ENCODE peak calls at places on chromosome 6, in six cellular contexts. N is colonic mucosa, D is cardiac muscle cell, G is heart left ventricle, V is choroid plexus epithelial cell, A is GM23338. C is an unnamed sample.

GRCh38 chr6:144879436-144879835 is 594.3 kb downstream of the UTRN start:
- DNase-seq in N (no peak), A (no peak), V (no peak), G (no peak), D (peak; percentile 8), C (no peak)

GRCh38 chr6:134339216-134339615 is 21.3 kb upstream of the SGK1 start:
- DNase-seq in V (no peak), G (no peak), A (no peak), N (no peak), D (no peak), C (no peak)

GRCh38 chr6:25788305-25788922 is 33.9 kb downstream of the SLC17A4 start:
- DNase-seq in G (no peak), V (peak; percentile 67), N (peak; percentile 70), A (peak; percentile 84), D (peak; percentile 75), C (peak; percentile 77)

GRCh38 chr6:113879186-113880096 is 22.3 kb downstream of the MARCKS start:
- DNase-seq in V (peak; percentile 91), D (peak; percentile 85), N (peak; percentile 70), A (peak; percentile 80), G (peak; percentile 43), C (peak; percentile 60)

GRCh38 chr6:92538296-92538695 is 881.1 kb downstream of the EPHA7 start:
- DNase-seq in G (no peak), N (no peak), D (peak; percentile 0), A (no peak), V (peak; percentile 1), C (no peak)

GRCh38 chr6:100078509-100078908 is 84.5 kb upstream of the MCHR2 start:
- DNase-seq in A (peak; percentile 83), G (no peak), N (no peak), D (peak; percentile 41), V (peak; percentile 11), C (peak; percentile 36)

GRCh38 chr6:141307309-141307998 is 825.3 kb upstream of the GJE1 start:
- DNase-seq in A (no peak), V (no peak), G (no peak), D (no peak), N (no peak), C (no peak)

GRCh38 chr6:63785006-63785405 is 149.4 kb downstream of the PHF3 start:
- DNase-seq in N (no peak), V (no peak), A (peak; percentile 17), D (no peak), G (no peak), C (no peak)

GRCh38 chr6:422423-423061 is 31.0 kb downstream of the IRF4 start:
- DNase-seq in N (no peak), G (no peak), A (no peak), V (peak; percentile 99), D (peak; percentile 48), C (peak; percentile 31)

GRCh38 chr6:130848945-130849344 is 21.7 kb downstream of the SMLR1 start:
- DNase-seq in G (no peak), N (no peak), A (peak; percentile 35), V (no peak), D (no peak), C (no peak)

GRCh38 chr6:100901582-100901981 is 20.5 kb upstream of the ASCC3 start:
- DNase-seq in D (no peak), A (no peak), N (peak; percentile 34), V (no peak), G (no peak), C (no peak)

GRCh38 chr6:85355816-85356215 is 94.1 kb upstream of the NT5E start:
- DNase-seq in N (no peak), V (no peak), G (no peak), D (no peak), A (no peak), C (no peak)

GRCh38 chr6:24273471-24273870 is 84.4 kb downstream of the DCDC2 start:
- DNase-seq in G (no peak), D (no peak), V (peak; percentile 23), A (no peak), N (no peak), C (no peak)

GRCh38 chr6:2862712-2863174 is 21.1 kb upstream of the SERPINB1 start:
- DNase-seq in V (no peak), N (peak; percentile 14), G (no peak), A (no peak), D (no peak), C (no peak)

GRCh38 chr6:153677522-153677921 is 361.5 kb upstream of the OPRM1 start:
- DNase-seq in A (no peak), G (no peak), D (no peak), V (no peak), N (no peak), C (no peak)

GRCh38 chr6:170042596-170043118 is 248.2 kb downstream of the DLL1 start:
- DNase-seq in G (no peak), D (no peak), A (no peak), N (no peak), V (no peak), C (no peak)

GRCh38 chr6:41575598-41575997 is 29.4 kb downstream of the FOXP4 start:
- DNase-seq in N (no peak), G (no peak), D (no peak), V (no peak), A (no peak), C (no peak)

GRCh38 chr6:151847064-151847463 is 39.6 kb downstream of the ESR1 start:
- DNase-seq in A (peak; percentile 75), G (no peak), N (no peak), V (peak; percentile 75), D (peak; percentile 67), C (peak; percentile 50)

GRCh38 chr6:38806271-38806670 is 91.2 kb downstream of the DNAH8 start:
- DNase-seq in G (no peak), D (no peak), V (no peak), A (peak; percentile 29), N (no peak), C (no peak)

DNA sequence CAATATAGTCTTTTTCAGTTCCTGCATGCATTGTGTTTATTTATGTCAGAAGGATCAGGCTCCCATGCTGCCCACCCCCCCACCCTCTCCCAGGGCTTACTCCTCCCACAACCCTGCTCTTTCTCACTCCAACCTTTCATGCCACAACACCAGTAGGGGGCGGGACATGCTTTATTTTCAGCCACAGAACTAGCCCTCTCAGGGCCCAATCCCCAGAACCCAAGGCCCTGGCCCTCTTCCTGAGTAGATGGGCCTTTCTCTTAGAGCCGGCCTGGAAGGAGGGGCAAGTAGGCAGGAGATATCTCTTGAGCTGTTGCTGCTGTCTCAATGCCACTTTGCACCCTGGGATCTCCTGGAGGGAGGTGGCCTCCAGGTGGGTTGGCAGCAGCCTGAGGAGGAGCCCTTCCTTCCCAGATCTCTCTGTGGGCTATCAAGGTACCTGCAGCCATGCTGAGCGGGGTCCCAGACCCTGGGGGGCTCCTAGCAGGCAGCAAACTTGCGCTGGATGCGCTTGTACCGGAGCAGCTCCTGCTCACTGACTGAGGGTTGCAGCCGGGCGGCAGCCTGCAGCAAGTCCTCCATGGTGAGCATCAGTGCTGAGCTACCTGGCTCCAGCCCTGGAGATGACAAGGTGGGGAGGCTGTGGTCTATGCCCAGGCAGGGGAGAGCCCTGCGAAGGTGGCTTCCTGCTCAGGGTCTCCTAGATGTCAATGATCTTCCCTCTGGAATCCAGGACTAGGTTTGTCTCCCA is 3.5 kb downstream of the GNMT start:
- DNase-seq in V (peak; percentile 66), D (peak; percentile 67), G (no peak), N (peak; percentile 35), A (peak; percentile 96), C (peak; percentile 61)
- TF ChIP-seq CTCF in V (peak; percentile 56), D (peak; percentile 28), G (no peak), N (peak; percentile 11), A (peak; percentile 52), C (peak; percentile 39)

DNA sequence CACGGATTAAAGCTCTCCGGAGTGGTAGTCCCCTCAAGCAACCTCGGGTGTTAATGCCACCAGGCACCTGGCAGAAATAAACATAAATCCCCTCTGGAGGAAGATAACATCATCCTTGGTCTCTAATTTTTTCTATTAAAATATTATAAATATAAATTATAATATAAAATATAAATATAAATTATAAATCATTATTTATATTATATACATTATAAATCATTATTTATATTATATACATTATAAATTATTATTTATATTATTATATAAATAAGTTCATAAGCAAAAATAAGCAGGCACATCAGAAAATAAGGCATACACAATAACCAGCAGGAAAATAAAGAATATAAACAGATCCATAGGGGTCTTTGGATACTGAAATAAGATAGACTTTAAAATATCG is 39.2 kb downstream of the GABRR2 start:
- DNase-seq in V (no peak), G (no peak), D (no peak), N (no peak), A (no peak), C (no peak)
- H3K4me3 ChIP-seq in V (no peak overlapping the region), G (no peak overlapping the region), D (no peak overlapping the region), N (no peak overlapping the region), A (no peak overlapping the region), C (no peak overlapping the region)

GRCh38 chr6:143591441-143591840 is 79.9 kb upstream of the FUCA2 start:
- DNase-seq in N (no peak), D (no peak), V (no peak), G (no peak), A (no peak), C (no peak)

GRCh38 chr6:143594647-143595046 is 83.1 kb upstream of the PHACTR2 start:
- DNase-seq in N (no peak), G (no peak), V (peak; percentile 66), A (no peak), D (no peak), C (no peak)

GRCh38 chr6:143589162-143589561 is 77.6 kb upstream of the FUCA2 start:
- DNase-seq in G (no peak), V (no peak), D (no peak), A (no peak), N (no peak), C (no peak)

GRCh38 chr6:143595256-143596036 is 82.3 kb upstream of the PHACTR2 start:
- DNase-seq in N (no peak), G (no peak), D (no peak), A (no peak), V (peak; percentile 21), C (no peak)

DNA sequence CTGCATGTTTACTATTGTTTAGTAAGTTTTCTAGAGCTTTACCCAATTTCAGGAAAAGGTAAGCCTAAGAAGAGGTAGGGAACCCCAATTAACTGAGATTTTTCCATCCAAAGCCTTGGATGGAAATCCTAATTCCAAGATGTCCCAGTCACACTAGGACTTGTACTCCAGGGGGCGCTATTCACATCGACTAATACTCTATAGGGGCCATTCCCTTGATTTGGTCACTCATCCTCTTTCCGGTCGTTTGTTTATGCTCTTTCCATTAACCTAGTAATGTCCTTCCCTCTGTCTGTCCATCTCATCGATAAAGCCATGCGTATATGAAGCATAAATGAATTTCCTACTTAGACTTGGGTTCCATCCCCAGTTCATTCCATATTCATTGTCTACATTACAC is 80.8 kb upstream of the FUCA2 start:
- DNase-seq in A (peak; percentile 93), V (no peak), N (no peak), G (no peak), D (no peak), C (peak; percentile 27)
- TF ChIP-seq CTCF in A (peak; percentile 94), V (peak; percentile 43), N (no peak), G (peak; percentile 8), D (peak; percentile 30), C (no peak)

GRCh38 chr6:37141291-37142046 is 28.5 kb upstream of the PIM1 start:
- DNase-seq in G (no peak), V (peak; percentile 91), D (peak; percentile 79), N (no peak), A (peak; percentile 97), C (peak; percentile 37)

GRCh38 chr6:37146735-37147157 is 23.2 kb upstream of the PIM1 start:
- DNase-seq in A (no peak), G (no peak), V (no peak), N (no peak), D (no peak), C (no peak)

GRCh38 chr6:37142047-37142614 is 27.8 kb upstream of the PIM1 start:
- DNase-seq in D (peak; percentile 57), A (no peak), G (no peak), V (no peak), N (no peak), C (no peak)

GRCh38 chr6:37143585-37143984 is 26.4 kb upstream of the PIM1 start:
- DNase-seq in G (no peak), A (no peak), V (no peak), N (no peak), D (no peak), C (no peak)

GRCh38 chr6:37145443-37145842 is 24.5 kb upstream of the PIM1 start:
- DNase-seq in A (no peak), G (no peak), D (peak; percentile 67), V (no peak), N (no peak), C (no peak)
- H3K4me3 ChIP-seq in A (no peak overlapping the region), G (no peak overlapping the region), D (no peak overlapping the region), V (no peak overlapping the region), N (no peak overlapping the region), C (no peak overlapping the region)

C was measured in Caco-2.